ENCODE peak calls at places on chromosomes 16 and 17, in six cellular contexts. R is heart right ventricle, D is cardiac fibroblast, T is heart left ventricle, X is epithelial cell of esophagus, C is fibroblast of lung. K is an unnamed sample.
A peak's percentile ranks its signal among the peaks of the same experiment; 100 is the strongest.

GRCh38 chr17:45299311-45299710 is 17.5 kb downstream of the MAP3K14 start:
- DNase-seq in R (no peak), D (no peak), T (peak; percentile 55), X (no peak), C (peak; percentile 52), K (no peak)

GRCh38 chr17:65100316-65101140 is 36.6 kb upstream of the RGS9 start:
- DNase-seq in R (peak; percentile 91), D (peak; percentile 77), T (peak; percentile 91), X (peak; percentile 70), C (peak; percentile 62), K (peak; percentile 87)

GRCh38 chr17:17349724-17350106 is 46.5 kb downstream of the NT5M start:
- DNase-seq in R (no peak), D (no peak), T (no peak), X (no peak), C (no peak), K (no peak)

GRCh38 chr16:81748476-81749198 is 30.5 kb upstream of the PLCG2 start:
- DNase-seq in R (no peak), D (no peak), T (no peak), X (no peak), C (no peak), K (no peak)

GRCh38 chr17:27471321-27472269 is 15.3 kb downstream of the KSR1 start:
- DNase-seq in R (no peak), D (no peak), T (no peak), X (peak; percentile 98), C (no peak), K (no peak)

GRCh38 chr16:29899516-29900101 is at the start of gene SEZ6L2:
- DNase-seq in R (peak; percentile 81), D (peak; percentile 95), T (peak; percentile 60), X (peak; percentile 96), C (peak; percentile 81), K (peak; percentile 31)

GRCh38 chr16:4529085-4530060 is 9.2 kb downstream of the CDIP1 start:
- DNase-seq in R (no peak), D (no peak), T (no peak), X (peak; percentile 77), C (peak; percentile 36), K (no peak)

GRCh38 chr17:39662551-39663339 is 2.4 kb upstream of the TCAP start:
- DNase-seq in R (peak; percentile 44), D (no peak), T (no peak), X (no peak), C (no peak), K (no peak)

GRCh38 chr16:58464047-58464915 is 35.7 kb upstream of the NDRG4 start:
- DNase-seq in R (peak; percentile 46), D (no peak), T (peak; percentile 67), X (no peak), C (no peak), K (peak; percentile 53)

GRCh38 chr17:39769974-39770587 is 32.3 kb downstream of the GRB7 start:
- DNase-seq in R (no peak), D (no peak), T (no peak), X (peak; percentile 96), C (no peak), K (no peak)

GRCh38 chr16:57480127-57480753 is 6.1 kb downstream of the DOK4 start:
- DNase-seq in R (peak; percentile 69), D (peak; percentile 81), T (peak; percentile 78), X (no peak), C (peak; percentile 14), K (peak; percentile 63)

GRCh38 chr16:30369091-30369937 is 980 bp downstream of the TBC1D10B start:
- DNase-seq in R (no peak), D (no peak), T (peak; percentile 44), X (no peak), C (no peak), K (no peak)

GRCh38 chr16:87854053-87854906 is 15.0 kb downstream of the SLC7A5 start:
- DNase-seq in R (no peak), D (no peak), T (no peak), X (peak; percentile 48), C (no peak), K (no peak)

GRCh38 chr17:31581022-31581483 is 189.6 kb downstream of the RAB11FIP4 start:
- DNase-seq in R (peak; percentile 83), D (peak; percentile 97), T (peak; percentile 89), X (peak; percentile 43), C (peak; percentile 80), K (peak; percentile 78)

GRCh38 chr16:84369938-84370627 is 1.7 kb downstream of the ATP2C2 start:
- DNase-seq in R (no peak), D (no peak), T (no peak), X (peak; percentile 36), C (no peak), K (no peak)

GRCh38 chr16:57265850-57266530 is 18.5 kb downstream of the PLLP start:
- DNase-seq in R (peak; percentile 78), D (peak; percentile 60), T (peak; percentile 79), X (peak; percentile 50), C (no peak), K (peak; percentile 81)

GRCh38 chr17:676060-676745 is 38.4 kb downstream of the VPS53 start:
- DNase-seq in R (no peak), D (peak; percentile 60), T (no peak), X (no peak), C (peak; percentile 92), K (no peak)

GRCh38 chr17:8798176-8799000 is 777 bp downstream of the MFSD6L start:
- DNase-seq in R (no peak), D (no peak), T (no peak), X (no peak), C (no peak), K (no peak)

GRCh38 chr16:48535831-48536599 is 74.0 kb downstream of the N4BP1 start:
- DNase-seq in R (peak; percentile 75), D (peak; percentile 93), T (peak; percentile 78), X (peak; percentile 76), C (peak; percentile 82), K (peak; percentile 62)

GRCh38 chr17:59418732-59419166 is 87.3 kb downstream of the YPEL2 start:
- DNase-seq in R (no peak), D (peak; percentile 13), T (no peak), X (no peak), C (no peak), K (no peak)

GRCh38 chr17:37031493-37032083 is 82.8 kb downstream of the AATF start:
- DNase-seq in R (no peak), D (no peak), T (no peak), X (no peak), C (no peak), K (no peak)

GRCh38 chr16:12259258-12259657 is 282.7 kb downstream of the SNX29 start:
- DNase-seq in R (no peak), D (no peak), T (no peak), X (no peak), C (no peak), K (no peak)

GRCh38 chr16:57894390-57895080 is 76.4 kb downstream of the CNGB1 start:
- DNase-seq in R (no peak), D (no peak), T (no peak), X (no peak), C (no peak), K (no peak)

GRCh38 chr16:9238346-9238745 is 146.9 kb downstream of the HAPSTR1 start:
- DNase-seq in R (no peak), D (no peak), T (no peak), X (no peak), C (no peak), K (no peak)

GRCh38 chr16:81866820-81867440 is 87.8 kb downstream of the PLCG2 start:
- DNase-seq in R (peak; percentile 43), D (no peak), T (peak; percentile 72), X (no peak), C (no peak), K (peak; percentile 68)

GRCh38 chr17:16283705-16284104 is 66.7 kb downstream of the PIGL start:
- DNase-seq in R (no peak), D (peak; percentile 71), T (no peak), X (peak; percentile 48), C (peak; percentile 77), K (no peak)

GRCh38 chr16:13680021-13680672 is 239.8 kb upstream of the ERCC4 start:
- DNase-seq in R (no peak), D (no peak), T (no peak), X (no peak), C (no peak), K (no peak)

GRCh38 chr17:7589204-7589868 is 558 bp downstream of the SOX15 start:
- DNase-seq in R (peak; percentile 85), D (peak; percentile 89), T (peak; percentile 91), X (peak; percentile 93), C (peak; percentile 85), K (peak; percentile 87)

GRCh38 chr17:7588553-7589203 is 1.2 kb downstream of the SOX15 start:
- DNase-seq in R (no peak), D (no peak), T (peak; percentile 25), X (peak; percentile 42), C (no peak), K (no peak)

GRCh38 chr17:7591596-7591995 is 1.7 kb upstream of the SOX15 start:
- DNase-seq in R (no peak), D (no peak), T (no peak), X (no peak), C (no peak), K (no peak)

GRCh38 chr17:7590743-7591142 is 849 bp upstream of the SOX15 start:
- DNase-seq in R (no peak), D (no peak), T (peak; percentile 24), X (peak; percentile 86), C (peak; percentile 51), K (no peak)

GRCh38 chr17:7589891-7590611 is at the start of gene SOX15:
- DNase-seq in R (no peak), D (no peak), T (peak; percentile 36), X (peak; percentile 90), C (no peak), K (no peak)
- H3K4me3 ChIP-seq in R (peak within 1 kb of the TSS; percentile 50), D (no peak within 1 kb of the TSS), T (peak within 1 kb of the TSS; percentile 45), X (peak within 1 kb of the TSS; percentile 94), C (peak within 1 kb of the TSS; percentile 43), K (peak within 1 kb of the TSS; percentile 63)

GRCh38 chr17:75774471-75774987 is 9.5 kb upstream of the GALK1 start:
- DNase-seq in R (no peak), D (no peak), T (no peak), X (no peak), C (no peak), K (no peak)

GRCh38 chr17:75778861-75779249 is 5.8 kb upstream of the UNK start:
- DNase-seq in R (peak; percentile 52), D (no peak), T (no peak), X (peak; percentile 54), C (no peak), K (no peak)

GRCh38 chr17:75777243-75777922 is 7.2 kb upstream of the UNK start:
- DNase-seq in R (no peak), D (peak; percentile 55), T (no peak), X (no peak), C (peak; percentile 51), K (no peak)

GRCh38 chr17:75774988-75775668 is 9.5 kb upstream of the UNK start:
- DNase-seq in R (no peak), D (peak; percentile 64), T (no peak), X (peak; percentile 84), C (peak; percentile 44), K (no peak)

GRCh38 chr17:75776399-75777242 is 8.0 kb upstream of the UNK start:
- DNase-seq in R (no peak), D (peak; percentile 65), T (no peak), X (no peak), C (peak; percentile 32), K (no peak)
- H3K4me3 ChIP-seq in R (peak overlapping the region; percentile 78), D (peak overlapping the region; percentile 18), T (peak overlapping the region; percentile 80), X (peak overlapping the region; percentile 87), C (peak overlapping the region; percentile 90), K (peak overlapping the region; percentile 97)

GRCh38 chr17:29590979-29591736 is 1.7 kb upstream of the GIT1 start:
- DNase-seq in R (peak; percentile 54), D (peak; percentile 61), T (peak; percentile 66), X (peak; percentile 61), C (peak; percentile 63), K (no peak)
- H3K4me3 ChIP-seq in R (peak overlapping the region; percentile 65), D (peak overlapping the region; percentile 21), T (peak overlapping the region; percentile 52), X (peak overlapping the region; percentile 9), C (peak overlapping the region; percentile 63), K (peak overlapping the region; percentile 95)

GRCh38 chr17:42051013-42051400 is 606 bp upstream of the C17orf113 start:
- DNase-seq in R (no peak), D (no peak), T (no peak), X (no peak), C (no peak), K (no peak)
- H3K4me3 ChIP-seq in R (peak overlapping the region; percentile 82), D (no peak overlapping the region), T (peak overlapping the region; percentile 73), X (peak overlapping the region; percentile 42), C (no peak overlapping the region), K (peak overlapping the region; percentile 84)